ENCODE peak calls at places on chromosomes 6 and 20, in seven cellular contexts. Z, S, V, I, R, N and C are unnamed samples. For H3K4me1, the result is how much of the 10 kb centered on the place peaks cover.

GRCh38 chr20:24766143-24766527 is 182.9 kb upstream of the CST7 start:
- DNase-seq in V (no peak), I (no peak), R (no peak), N (no peak), S (no peak), Z (no peak), C (no peak)

GRCh38 chr6:34412054-34412453 is 13.8 kb downstream of the RPS10 start:
- DNase-seq in R (no peak), S (no peak), N (no peak), I (no peak), Z (no peak), V (no peak), C (no peak)

GRCh38 chr6:170050591-170051041 is 240.3 kb downstream of the DLL1 start:
- DNase-seq in Z (no peak), N (no peak), V (no peak), I (no peak), S (no peak), R (no peak), C (no peak)

GRCh38 chr6:29942275-29943052 is at the start of gene HLA-A:
- DNase-seq in N (peak), I (peak), Z (peak), S (peak), R (peak), V (peak), C (peak)

GRCh38 chr6:125584468-125584939 is 164.9 kb upstream of the HEY2 start:
- DNase-seq in R (peak), N (peak), V (peak), Z (no peak), I (no peak), S (no peak), C (no peak)

GRCh38 chr6:3426817-3427739 is 29.8 kb downstream of the SLC22A23 start:
- DNase-seq in V (peak), R (no peak), Z (no peak), N (no peak), I (no peak), S (no peak), C (no peak)

GRCh38 chr20:1062334-1063015 is 55.9 kb upstream of the PSMF1 start:
- DNase-seq in S (peak), N (no peak), Z (no peak), I (no peak), R (no peak), V (peak), C (no peak)

GRCh38 chr20:37911838-37912273 is 8.9 kb downstream of the VSTM2L start:
- DNase-seq in N (peak), R (no peak), V (peak), I (peak), S (peak), Z (no peak), C (no peak)

GRCh38 chr6:100134703-100135102 is 140.7 kb upstream of the MCHR2 start:
- DNase-seq in R (no peak), Z (no peak), N (no peak), V (no peak), S (no peak), I (no peak), C (no peak)

GRCh38 chr6:137031122-137031521 is 13.6 kb downstream of the IL20RA start:
- DNase-seq in R (no peak), V (no peak), I (no peak), Z (no peak), S (no peak), N (no peak), C (no peak)

GRCh38 chr6:10309826-10310405 is 105.0 kb downstream of the TFAP2A start:
- DNase-seq in S (no peak), I (no peak), R (no peak), N (no peak), V (no peak), Z (no peak), C (no peak)

GRCh38 chr20:16821211-16822089 is 73.3 kb downstream of the OTOR start:
- DNase-seq in I (no peak), S (no peak), N (peak), R (no peak), V (peak), Z (peak), C (no peak)

GRCh38 chr6:155328074-155328538 is 13.8 kb upstream of the TFB1M start:
- DNase-seq in Z (no peak), N (no peak), V (no peak), S (no peak), I (no peak), R (no peak), C (no peak)
- H3K27ac ChIP-seq in Z (peak), N (no peak), V (no peak), S (no peak), I (no peak), R (no peak), C (no peak)

DNA sequence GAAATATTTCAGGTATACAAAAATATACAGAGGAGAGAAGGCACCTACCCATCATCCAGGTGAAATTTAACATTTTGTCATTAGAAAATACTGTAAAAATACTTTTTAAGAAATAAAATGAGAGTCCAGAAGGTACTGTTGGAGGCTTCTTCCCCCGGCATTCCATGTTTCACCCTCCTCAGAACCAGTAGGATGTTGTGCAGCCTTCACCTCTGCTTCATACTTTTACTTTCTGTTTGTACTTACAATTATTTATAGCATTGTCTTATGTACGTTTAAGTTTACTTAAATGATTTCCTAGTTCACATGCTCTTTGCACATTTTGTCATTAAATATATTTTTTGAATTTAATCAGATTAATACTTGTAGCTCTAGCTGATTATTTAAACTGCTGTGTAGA is 30.9 kb downstream of the TMEM200A start:
- DNase-seq in N (no peak), I (no peak), Z (no peak), V (no peak), R (no peak), S (no peak), C (no peak)
- H3K4me3 ChIP-seq in N (no peak), I (no peak), Z (no peak), V (no peak), R (no peak), S (no peak), C (peak)

GRCh38 chr6:166449641-166450040 is 66.9 kb upstream of the MPC1 start:
- DNase-seq in V (no peak), I (no peak), R (no peak), S (no peak), N (no peak), Z (no peak), C (no peak)
- H3K4me1 ChIP-seq in V (under half), I (under half), R (under half), S (under half), N (under half), Z (under half), C (under half)

DNA sequence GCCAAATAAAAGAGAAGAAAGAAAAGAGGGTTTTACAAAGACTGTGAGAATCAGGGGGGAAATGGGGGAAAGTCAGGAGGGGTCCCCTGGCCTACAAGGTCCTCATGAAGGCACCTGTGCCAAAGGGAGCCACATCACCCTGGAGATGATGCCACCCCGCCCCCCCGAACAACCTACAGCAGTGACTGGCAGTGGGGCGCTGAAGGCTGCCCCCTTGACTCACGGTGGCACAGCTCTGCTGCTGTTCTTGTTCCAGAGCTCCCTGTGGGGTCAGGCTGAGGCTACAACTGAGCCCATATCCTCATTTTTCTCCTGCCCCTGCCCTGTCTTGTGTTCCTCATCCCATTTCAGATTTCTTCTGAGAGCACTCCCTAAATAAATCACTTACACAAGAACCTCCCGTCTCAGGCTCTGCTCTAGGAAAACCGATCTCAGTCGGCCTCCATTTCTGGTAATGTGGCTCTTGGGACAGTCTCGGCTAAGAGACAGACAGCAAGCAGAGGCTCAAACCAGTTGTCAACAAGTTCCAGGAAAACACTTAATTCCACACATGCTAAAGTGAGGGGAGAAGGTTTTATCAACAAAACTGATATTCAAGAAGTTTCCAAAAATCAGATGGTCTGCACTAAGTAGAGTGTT is 105.7 kb downstream of the SNAP25 start:
- DNase-seq in R (no peak), I (no peak), S (no peak), N (peak), V (no peak), Z (no peak), C (no peak)
- H3K27ac ChIP-seq in R (no peak), I (no peak), S (no peak), N (no peak), V (no peak), Z (peak), C (no peak)

DNA sequence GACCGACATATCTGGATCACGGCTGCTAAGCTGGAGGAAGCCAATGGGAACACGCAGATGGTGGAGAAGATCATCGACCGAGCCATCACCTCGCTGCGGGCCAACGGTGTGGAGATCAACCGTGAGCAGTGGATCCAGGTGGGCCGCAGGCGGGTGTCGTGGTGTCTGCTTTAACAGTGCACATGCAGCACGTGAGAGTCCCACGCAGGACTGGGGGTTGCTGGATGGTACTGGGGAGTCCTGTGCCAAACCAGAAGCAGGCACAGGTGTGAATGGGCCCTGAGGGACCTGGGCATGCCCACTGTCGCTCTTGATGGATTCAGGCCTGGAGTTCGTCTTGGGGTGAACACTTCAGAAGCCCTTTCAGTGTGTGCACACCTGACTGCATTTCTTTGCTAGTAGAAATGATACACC is 24.6 kb upstream of the C20orf204 start:
- DNase-seq in Z (no peak), N (no peak), I (no peak), V (no peak), R (no peak), S (no peak), C (no peak)
- H3K4me3 ChIP-seq in Z (no peak), N (no peak), I (no peak), V (no peak), R (no peak), S (no peak), C (peak)

DNA sequence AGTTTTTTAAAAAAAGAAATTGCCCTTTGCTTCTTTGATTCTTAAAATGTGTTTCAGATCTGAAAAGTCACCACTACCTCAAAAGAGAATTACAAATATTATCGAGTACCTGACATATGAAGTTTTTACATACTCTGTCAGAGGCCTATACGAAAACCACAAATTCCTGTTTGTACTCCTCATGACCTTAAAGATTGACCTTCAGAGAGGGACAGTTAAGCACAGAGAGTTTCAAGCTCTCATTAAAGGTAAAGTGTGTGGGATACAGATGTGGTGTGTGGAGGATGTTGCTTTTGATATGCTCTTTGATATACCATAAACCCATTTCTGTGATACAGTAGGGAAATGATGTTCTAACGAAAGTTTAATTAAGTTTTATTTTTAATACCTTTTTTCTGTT is 109.8 kb upstream of the GLP1R start:
- DNase-seq in V (no peak), N (no peak), S (no peak), I (no peak), R (no peak), Z (no peak), C (no peak)
- H3K4me1 ChIP-seq in V (under half), N (under half), S (under half), I (under half), R (under half), Z (under half), C (under half)